ENCODE peak calls at places on chromosome 6, in six cellular contexts. One of them, this sample, is unnamed.

GRCh38 chr6:162058281-162058875 is 669.2 kb downstream of the PRKN start:
- DNase-seq in H1: no peak
- DNase-seq in mesenchymal stem cell: no peak
- DNase-seq in trophoblast cell: peak; percentile 36
- DNase-seq in neuronal stem cell: no peak
- DNase-seq in IMR-90: no peak
- DNase-seq in this sample: no peak

GRCh38 chr6:57147955-57148858 is 23.9 kb upstream of the BAG2 start:
- DNase-seq in mesenchymal stem cell: no peak
- DNase-seq in trophoblast cell: no peak
- DNase-seq in IMR-90: no peak
- DNase-seq in neuronal stem cell: no peak
- DNase-seq in H1: no peak
- DNase-seq in this sample: no peak

GRCh38 chr6:168282985-168283685 is 36.4 kb downstream of the DACT2 start:
- DNase-seq in trophoblast cell: no peak
- DNase-seq in H1: no peak
- DNase-seq in mesenchymal stem cell: no peak
- DNase-seq in neuronal stem cell: no peak
- DNase-seq in IMR-90: no peak
- DNase-seq in this sample: no peak

GRCh38 chr6:42021847-42022754 is 28.2 kb upstream of the TAF8 start:
- DNase-seq in neuronal stem cell: no peak
- DNase-seq in mesenchymal stem cell: no peak
- DNase-seq in IMR-90: no peak
- DNase-seq in H1: no peak
- DNase-seq in trophoblast cell: no peak
- DNase-seq in this sample: no peak

GRCh38 chr6:4055420-4056041 is 23.4 kb downstream of the FAM217A start:
- DNase-seq in trophoblast cell: peak; percentile 37
- DNase-seq in mesenchymal stem cell: peak; percentile 84
- DNase-seq in IMR-90: peak; percentile 89
- DNase-seq in neuronal stem cell: no peak
- DNase-seq in H1: no peak
- DNase-seq in this sample: no peak

GRCh38 chr6:27556406-27556805 is 83.5 kb upstream of the ZNF184 start:
- DNase-seq in neuronal stem cell: no peak
- DNase-seq in trophoblast cell: peak; percentile 49
- DNase-seq in IMR-90: no peak
- DNase-seq in mesenchymal stem cell: no peak
- DNase-seq in H1: no peak
- DNase-seq in this sample: no peak

GRCh38 chr6:27753668-27754407 is 158.4 kb downstream of the OR2B2 start:
- DNase-seq in mesenchymal stem cell: peak; percentile 87
- DNase-seq in H1: peak; percentile 71
- DNase-seq in IMR-90: peak; percentile 76
- DNase-seq in trophoblast cell: peak; percentile 48
- DNase-seq in neuronal stem cell: peak; percentile 71
- DNase-seq in this sample: peak; percentile 93

GRCh38 chr6:3766219-3766618 is 14.7 kb upstream of the PXDC1 start:
- DNase-seq in trophoblast cell: no peak
- DNase-seq in mesenchymal stem cell: no peak
- DNase-seq in IMR-90: no peak
- DNase-seq in H1: no peak
- DNase-seq in neuronal stem cell: no peak
- DNase-seq in this sample: no peak

GRCh38 chr6:455006-455585 is 63.5 kb downstream of the IRF4 start:
- DNase-seq in H1: no peak
- DNase-seq in IMR-90: peak; percentile 12
- DNase-seq in mesenchymal stem cell: no peak
- DNase-seq in neuronal stem cell: no peak
- DNase-seq in trophoblast cell: no peak
- DNase-seq in this sample: no peak

GRCh38 chr6:125201961-125202729 is 48.6 kb downstream of the TPD52L1 start:
- DNase-seq in IMR-90: peak; percentile 94
- DNase-seq in neuronal stem cell: no peak
- DNase-seq in mesenchymal stem cell: peak; percentile 90
- DNase-seq in trophoblast cell: peak; percentile 71
- DNase-seq in H1: no peak
- DNase-seq in this sample: no peak

GRCh38 chr6:90645634-90646033 is 58.8 kb upstream of the MAP3K7 start:
- DNase-seq in trophoblast cell: no peak
- DNase-seq in neuronal stem cell: no peak
- DNase-seq in IMR-90: no peak
- DNase-seq in H1: no peak
- DNase-seq in mesenchymal stem cell: no peak
- DNase-seq in this sample: no peak
- H4K8ac ChIP-seq in trophoblast cell: no peak overlapping the region
- H4K8ac ChIP-seq in neuronal stem cell: no peak overlapping the region
- H4K8ac ChIP-seq in IMR-90: no peak overlapping the region
- H4K8ac ChIP-seq in H1: no peak overlapping the region
- H4K8ac ChIP-seq in mesenchymal stem cell: no peak overlapping the region
- H4K8ac ChIP-seq in this sample: no peak overlapping the region

GRCh38 chr6:39021779-39022178 is 26.8 kb upstream of the GLP1R start:
- DNase-seq in mesenchymal stem cell: no peak
- DNase-seq in neuronal stem cell: no peak
- DNase-seq in H1: no peak
- DNase-seq in IMR-90: no peak
- DNase-seq in trophoblast cell: no peak
- DNase-seq in this sample: no peak
- H4K91ac ChIP-seq in mesenchymal stem cell: no peak overlapping the region
- H4K91ac ChIP-seq in neuronal stem cell: no peak overlapping the region
- H4K91ac ChIP-seq in H1: no peak overlapping the region
- H4K91ac ChIP-seq in IMR-90: no peak overlapping the region
- H4K91ac ChIP-seq in trophoblast cell: no peak overlapping the region
- H4K91ac ChIP-seq in this sample: no peak overlapping the region

DNA sequence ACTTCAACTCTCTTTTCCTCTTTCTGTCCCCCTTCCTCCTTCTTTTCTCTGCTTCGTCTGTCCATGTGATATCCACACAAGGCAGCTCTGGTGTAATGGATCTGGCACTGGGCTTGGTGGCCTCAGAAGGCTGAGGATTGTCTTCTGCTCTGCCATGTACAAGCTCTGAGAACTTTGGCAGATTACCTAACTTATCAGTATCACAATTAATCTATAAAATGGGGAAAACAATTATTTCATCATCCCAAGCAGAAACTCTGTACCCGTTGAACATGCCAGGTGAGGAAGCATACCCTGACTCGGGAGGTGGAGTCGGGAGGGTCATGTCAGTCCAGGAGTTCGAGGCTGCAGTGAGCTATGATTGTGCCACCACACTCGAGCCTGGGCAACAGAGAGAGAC is 10.6 kb downstream of the RNF144B start:
- DNase-seq in IMR-90: no peak
- DNase-seq in trophoblast cell: no peak
- DNase-seq in H1: no peak
- DNase-seq in neuronal stem cell: no peak
- DNase-seq in mesenchymal stem cell: no peak
- DNase-seq in this sample: no peak
- H3K4me1 ChIP-seq in IMR-90: peaks cover 7% of the 10 kb centered on the region
- H3K4me1 ChIP-seq in trophoblast cell: peaks cover 2% of the 10 kb centered on the region
- H3K4me1 ChIP-seq in H1: peaks cover 17% of the 10 kb centered on the region
- H3K4me1 ChIP-seq in neuronal stem cell: no peaks in the 10 kb centered on the region
- H3K4me1 ChIP-seq in mesenchymal stem cell: peaks cover 5% of the 10 kb centered on the region
- H3K4me1 ChIP-seq in this sample: peaks cover 4% of the 10 kb centered on the region

GRCh38 chr6:43188426-43188825 is 6.4 kb downstream of the CUL9 start:
- DNase-seq in trophoblast cell: no peak
- DNase-seq in IMR-90: no peak
- DNase-seq in mesenchymal stem cell: no peak
- DNase-seq in H1: no peak
- DNase-seq in neuronal stem cell: no peak
- DNase-seq in this sample: no peak
- H4K8ac ChIP-seq in trophoblast cell: no peak overlapping the region
- H4K8ac ChIP-seq in IMR-90: no peak overlapping the region
- H4K8ac ChIP-seq in mesenchymal stem cell: no peak overlapping the region
- H4K8ac ChIP-seq in H1: no peak overlapping the region
- H4K8ac ChIP-seq in neuronal stem cell: no peak overlapping the region
- H4K8ac ChIP-seq in this sample: no peak overlapping the region

DNA sequence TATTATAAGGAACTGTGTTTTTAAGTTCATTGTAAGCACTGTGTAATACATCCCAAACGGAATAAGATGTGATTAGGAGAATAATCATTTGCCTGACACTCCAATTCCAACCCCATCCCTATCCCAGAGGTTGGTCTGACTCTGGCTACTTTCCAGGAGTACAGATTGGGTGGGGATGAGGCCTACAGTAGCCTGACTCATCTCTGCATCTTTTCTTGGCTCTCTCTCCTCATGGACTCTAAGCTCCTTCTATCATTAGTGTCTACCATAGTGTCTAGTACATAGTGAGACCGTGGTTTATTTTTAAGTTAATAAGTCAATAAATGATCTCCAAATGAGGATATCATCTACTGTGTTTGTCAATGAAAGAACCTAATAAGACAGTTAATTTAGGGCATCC is 92.2 kb upstream of the CNKSR3 start:
- DNase-seq in mesenchymal stem cell: peak; percentile 15
- DNase-seq in H1: no peak
- DNase-seq in IMR-90: no peak
- DNase-seq in trophoblast cell: no peak
- DNase-seq in neuronal stem cell: no peak
- DNase-seq in this sample: no peak
- H4K91ac ChIP-seq in mesenchymal stem cell: no peak overlapping the region
- H4K91ac ChIP-seq in H1: no peak overlapping the region
- H4K91ac ChIP-seq in IMR-90: no peak overlapping the region
- H4K91ac ChIP-seq in trophoblast cell: no peak overlapping the region
- H4K91ac ChIP-seq in neuronal stem cell: no peak overlapping the region
- H4K91ac ChIP-seq in this sample: no peak overlapping the region

GRCh38 chr6:37936909-37937308 is 117.4 kb downstream of the ZFAND3 start:
- DNase-seq in mesenchymal stem cell: no peak
- DNase-seq in trophoblast cell: no peak
- DNase-seq in neuronal stem cell: no peak
- DNase-seq in H1: no peak
- DNase-seq in IMR-90: no peak
- DNase-seq in this sample: no peak
- H3K4me1 ChIP-seq in mesenchymal stem cell: no peaks in the 10 kb centered on the region
- H3K4me1 ChIP-seq in trophoblast cell: no peaks in the 10 kb centered on the region
- H3K4me1 ChIP-seq in neuronal stem cell: peaks cover under 1% of the 10 kb centered on the region
- H3K4me1 ChIP-seq in H1: no peaks in the 10 kb centered on the region
- H3K4me1 ChIP-seq in IMR-90: peaks cover 7% of the 10 kb centered on the region
- H3K4me1 ChIP-seq in this sample: no peaks in the 10 kb centered on the region

DNA sequence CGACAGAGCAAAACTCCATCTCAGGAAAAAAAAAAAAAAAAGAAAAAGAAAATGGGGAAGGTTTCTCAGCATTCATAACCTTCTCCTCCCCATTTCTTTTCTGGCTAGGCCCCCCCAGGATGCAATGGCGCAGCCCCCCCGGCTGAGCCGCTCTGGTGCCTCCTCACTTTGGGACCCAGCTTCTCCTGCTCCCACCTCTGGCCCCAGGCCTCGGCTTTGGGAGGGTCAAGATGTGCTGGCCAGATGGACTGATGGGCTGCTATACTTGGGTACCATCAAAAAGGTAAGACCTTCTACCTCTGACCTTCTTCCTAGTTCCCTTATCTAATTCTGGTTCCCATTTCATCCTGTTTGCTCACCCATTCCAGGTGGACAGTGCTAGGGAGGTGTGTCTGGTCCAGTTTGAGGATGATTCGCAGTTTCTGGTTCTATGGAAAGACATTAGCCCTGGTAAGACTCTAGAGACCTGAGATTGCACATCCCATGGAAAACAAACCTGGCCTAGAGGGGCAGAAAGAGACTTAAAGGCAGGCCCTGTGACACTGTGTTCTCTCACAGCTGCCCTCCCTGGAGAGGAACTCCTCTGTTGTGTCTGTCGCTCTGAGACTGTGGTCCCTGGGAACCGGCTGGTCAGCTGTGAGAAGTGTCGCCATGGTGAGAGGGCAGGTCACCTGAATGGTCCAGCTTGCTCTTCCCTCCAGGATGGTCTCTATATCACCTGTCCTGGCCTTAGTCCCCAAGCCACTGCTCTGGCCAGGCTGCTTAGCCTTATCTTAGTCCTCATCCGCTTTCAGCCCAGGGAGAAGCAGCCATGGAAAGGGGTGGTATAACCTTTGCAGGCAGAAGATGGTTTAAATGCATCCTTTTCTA is 1.6 kb downstream of the PHF1 start:
- DNase-seq in neuronal stem cell: no peak
- DNase-seq in H1: no peak
- DNase-seq in trophoblast cell: no peak
- DNase-seq in IMR-90: no peak
- DNase-seq in mesenchymal stem cell: no peak
- DNase-seq in this sample: no peak
- H4K8ac ChIP-seq in neuronal stem cell: no peak overlapping the region
- H4K8ac ChIP-seq in H1: peak overlapping the region; percentile 53
- H4K8ac ChIP-seq in trophoblast cell: no peak overlapping the region
- H4K8ac ChIP-seq in IMR-90: peak overlapping the region; percentile 1
- H4K8ac ChIP-seq in mesenchymal stem cell: no peak overlapping the region
- H4K8ac ChIP-seq in this sample: no peak overlapping the region

GRCh38 chr6:93419304-93420162 is at the start of gene EPHA7:
- DNase-seq in H1: peak; percentile 98
- DNase-seq in mesenchymal stem cell: peak; percentile 96
- DNase-seq in trophoblast cell: peak; percentile 1
- DNase-seq in IMR-90: peak; percentile 76
- DNase-seq in neuronal stem cell: peak; percentile 97
- DNase-seq in this sample: peak; percentile 99
- H4K91ac ChIP-seq in H1: no peak within 1 kb of the TSS
- H4K91ac ChIP-seq in mesenchymal stem cell: peak within 1 kb of the TSS; percentile 61
- H4K91ac ChIP-seq in trophoblast cell: no peak within 1 kb of the TSS
- H4K91ac ChIP-seq in IMR-90: no peak within 1 kb of the TSS
- H4K91ac ChIP-seq in neuronal stem cell: no peak within 1 kb of the TSS
- H4K91ac ChIP-seq in this sample: no peak within 1 kb of the TSS

GRCh38 chr6:105896052-105896820 is 189.9 kb upstream of the PRDM1 start:
- DNase-seq in mesenchymal stem cell: no peak
- DNase-seq in trophoblast cell: no peak
- DNase-seq in neuronal stem cell: no peak
- DNase-seq in IMR-90: peak; percentile 56
- DNase-seq in H1: no peak
- DNase-seq in this sample: no peak
- H3K4me1 ChIP-seq in mesenchymal stem cell: no peaks in the 10 kb centered on the region
- H3K4me1 ChIP-seq in trophoblast cell: peaks cover 7% of the 10 kb centered on the region
- H3K4me1 ChIP-seq in neuronal stem cell: no peaks in the 10 kb centered on the region
- H3K4me1 ChIP-seq in IMR-90: peaks cover 16% of the 10 kb centered on the region
- H3K4me1 ChIP-seq in H1: no peaks in the 10 kb centered on the region
- H3K4me1 ChIP-seq in this sample: no peaks in the 10 kb centered on the region